ENCODE peak calls at places on chromosome 17, in five cellular contexts. U, M, J, H and E are unnamed samples.

GRCh38 chr17:71472809-71473789 is 647.7 kb upstream of the SOX9 start:
- DNase-seq in U (no peak), H (no peak), J (no peak), M (no peak), E (no peak)

GRCh38 chr17:61040666-61041065 is 359.0 kb upstream of the TBX2 start:
- DNase-seq in H (no peak), U (no peak), M (no peak), J (no peak), E (no peak)

GRCh38 chr17:77200711-77201110 is 59.9 kb downstream of the SEC14L1 start:
- DNase-seq in H (no peak), U (peak; percentile 47), J (no peak), M (peak; percentile 32), E (no peak)

GRCh38 chr17:15981208-15981607 is 18.3 kb downstream of the ZSWIM7 start:
- DNase-seq in M (no peak), J (no peak), H (no peak), U (no peak), E (no peak)

GRCh38 chr17:37488607-37489196 is 989 bp upstream of the DUSP14 start:
- DNase-seq in J (peak; percentile 78), U (peak; percentile 95), H (peak; percentile 84), M (peak; percentile 92), E (peak; percentile 92)

GRCh38 chr17:45855691-45856315 is 11.1 kb downstream of the SPPL2C start:
- DNase-seq in U (no peak), J (no peak), M (no peak), H (no peak), E (no peak)

GRCh38 chr17:73581379-73581778 is 62.9 kb downstream of the SDK2 start:
- DNase-seq in M (no peak), J (no peak), H (no peak), U (no peak), E (no peak)

GRCh38 chr17:31073411-31073810 is 21.4 kb upstream of the NF1 start:
- DNase-seq in M (no peak), U (no peak), J (no peak), H (no peak), E (no peak)

GRCh38 chr17:47803201-47803600 is 18.4 kb downstream of the OSBPL7 start:
- DNase-seq in M (no peak), H (no peak), J (no peak), U (no peak), E (no peak)

GRCh38 chr17:53313746-53314145 is 509.0 kb upstream of the KIF2B start:
- DNase-seq in H (no peak), U (no peak), J (no peak), M (no peak), E (no peak)

GRCh38 chr17:65054602-65055001 is 1.9 kb downstream of the GNA13 start:
- DNase-seq in U (no peak), H (no peak), M (no peak), J (no peak), E (no peak)

GRCh38 chr17:65052585-65052984 is 4.0 kb downstream of the GNA13 start:
- DNase-seq in J (no peak), H (no peak), M (no peak), U (no peak), E (no peak)

GRCh38 chr17:65055280-65055707 is 1.2 kb downstream of the GNA13 start:
- DNase-seq in U (no peak), H (no peak), J (no peak), M (no peak), E (no peak)

GRCh38 chr17:65051922-65052321 is 4.6 kb downstream of the GNA13 start:
- DNase-seq in M (no peak), U (no peak), J (no peak), H (no peak), E (no peak)

DNA sequence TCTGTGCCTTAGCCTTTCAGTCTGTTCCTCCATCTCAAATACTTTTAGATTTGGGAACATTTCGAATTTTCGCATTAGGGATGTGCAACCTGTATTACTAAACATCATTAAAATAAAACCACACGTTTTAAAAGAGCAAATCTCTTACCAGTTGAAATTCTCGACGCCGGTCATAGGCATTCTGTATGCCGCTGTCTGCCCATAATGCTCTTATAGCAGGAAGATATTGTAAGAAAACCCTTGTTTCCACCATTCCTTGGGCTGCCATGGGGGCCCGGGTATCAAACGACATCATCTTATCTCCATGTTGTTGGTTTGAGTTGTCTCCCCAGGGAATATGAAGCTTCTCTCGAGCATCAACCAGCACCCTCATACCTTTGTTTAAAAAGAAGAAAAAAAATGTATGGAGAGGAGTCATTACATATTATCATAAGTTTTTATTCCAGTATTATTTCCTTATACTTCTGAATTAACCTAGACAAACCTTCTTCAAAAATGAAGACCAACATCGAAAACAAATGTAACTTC is 3.1 kb downstream of the GNA13 start:
- DNase-seq in J (no peak), M (no peak), H (no peak), U (no peak), E (no peak)
- H3K4me3 ChIP-seq in J (no peak overlapping the region), M (no peak overlapping the region), H (peak overlapping the region; percentile 92), U (no peak overlapping the region), E (peak overlapping the region; percentile 95)

GRCh38 chr17:8894673-8895578 is 27.5 kb upstream of the PIK3R6 start:
- DNase-seq in H (no peak), M (peak; percentile 71), U (peak; percentile 68), J (no peak), E (no peak)
- TF ChIP-seq CTCF in H (peak; percentile 67), M (peak; percentile 84), U (peak; percentile 85), J (no peak), E (peak; percentile 62)

GRCh38 chr17:21463204-21463661 is 87.1 kb downstream of the KCNJ12 start:
- DNase-seq in J (no peak), U (no peak), H (no peak), M (no peak), E (no peak)

GRCh38 chr17:21463779-21464407 is 87.7 kb downstream of the KCNJ12 start:
- DNase-seq in U (peak; percentile 29), H (no peak), J (no peak), M (no peak), E (no peak)

GRCh38 chr17:21462259-21462658 is 86.1 kb downstream of the KCNJ12 start:
- DNase-seq in M (no peak), H (no peak), J (no peak), U (no peak), E (no peak)

GRCh38 chr17:21466550-21466949 is 90.4 kb downstream of the KCNJ12 start:
- DNase-seq in J (no peak), U (no peak), H (no peak), M (no peak), E (no peak)

GRCh38 chr17:21464611-21465021 is 88.5 kb downstream of the KCNJ12 start:
- DNase-seq in U (no peak), J (no peak), M (no peak), H (no peak), E (no peak)
- H3K27ac ChIP-seq in U (no peak overlapping the region), J (no peak overlapping the region), M (no peak overlapping the region), H (no peak overlapping the region), E (no peak overlapping the region)

DNA sequence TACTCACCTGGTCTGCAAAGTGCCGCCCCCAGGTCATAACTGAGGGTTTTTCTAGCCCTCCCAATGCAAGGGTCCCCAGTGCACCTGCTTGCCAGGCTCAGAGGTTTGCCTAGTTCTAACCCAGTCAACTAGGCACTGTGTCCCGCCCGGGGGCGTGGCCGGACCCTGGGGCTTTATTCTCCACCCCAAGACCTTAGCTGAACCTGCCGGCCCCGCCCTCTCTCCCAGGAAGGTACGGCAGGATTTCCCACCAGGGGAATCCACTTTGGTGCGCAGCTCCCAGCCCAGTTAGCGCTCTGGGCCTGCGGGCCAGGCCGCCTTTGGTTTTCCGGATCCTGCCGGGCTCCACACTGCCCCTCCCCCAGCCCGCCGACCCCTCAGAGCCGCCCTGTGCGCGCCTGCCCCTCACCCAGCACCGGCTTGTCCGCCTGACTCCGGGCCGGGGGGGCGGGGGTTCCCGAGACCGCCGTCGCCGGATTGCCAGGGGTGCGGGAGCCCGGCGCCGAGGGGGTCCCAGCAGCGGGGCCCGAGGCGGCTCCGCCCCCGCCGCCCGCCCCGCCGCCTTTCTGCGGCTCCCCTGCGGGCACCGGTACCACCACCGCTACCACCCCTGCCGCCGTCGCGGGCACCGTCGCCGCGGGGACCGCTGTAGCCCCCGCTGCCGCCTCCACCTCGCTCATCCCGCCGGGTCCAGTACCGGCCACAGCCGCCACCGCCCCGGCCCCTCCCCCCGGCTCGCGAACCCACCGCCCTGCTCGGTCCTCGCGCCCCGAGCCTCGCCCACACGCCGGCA is 422 bp downstream of the YBX2 start:
- DNase-seq in H (no peak), M (peak; percentile 61), J (no peak), U (no peak), E (no peak)
- H3K4me3 ChIP-seq in H (peak overlapping the region; percentile 58), M (peak overlapping the region; percentile 28), J (peak overlapping the region; percentile 6), U (no peak overlapping the region), E (peak overlapping the region; percentile 28)